ENCODE peak calls at places on chromosomes 4 and X, in four cellular contexts. One of them, this sample, is unnamed.

GRCh38 chrX:48927125-48927524 is 8.3 kb upstream of the PIM2 start:
- DNase-seq in AG04450: no peak
- DNase-seq in H7: peak; percentile 84
- DNase-seq in stomach: no peak
- DNase-seq in this sample: no peak

GRCh38 chrX:54066841-54067240 is 22.6 kb upstream of the PHF8 start:
- DNase-seq in AG04450: no peak
- DNase-seq in H7: no peak
- DNase-seq in stomach: no peak
- DNase-seq in this sample: no peak

GRCh38 chrX:9538544-9539045 is 73.7 kb downstream of the TBL1X start:
- DNase-seq in AG04450: no peak
- DNase-seq in H7: no peak
- DNase-seq in stomach: no peak
- DNase-seq in this sample: no peak

GRCh38 chr4:172978848-172979247 is 189.8 kb upstream of the GALNT7 start:
- DNase-seq in AG04450: no peak
- DNase-seq in H7: no peak
- DNase-seq in stomach: no peak
- DNase-seq in this sample: no peak

GRCh38 chr4:153521995-153522799 is 56.0 kb downstream of the TMEM131L start:
- DNase-seq in AG04450: no peak
- DNase-seq in H7: peak; percentile 54
- DNase-seq in stomach: no peak
- DNase-seq in this sample: no peak

GRCh38 chr4:7829687-7830580 is 109.7 kb downstream of the AFAP1 start:
- DNase-seq in AG04450: no peak
- DNase-seq in H7: no peak
- DNase-seq in stomach: no peak
- DNase-seq in this sample: no peak

GRCh38 chr4:56613101-56613862 is 67.8 kb downstream of the HOPX start:
- DNase-seq in AG04450: peak; percentile 63
- DNase-seq in H7: no peak
- DNase-seq in stomach: no peak
- DNase-seq in this sample: no peak

GRCh38 chr4:26458104-26458503 is 32.2 kb downstream of the CCKAR start:
- DNase-seq in AG04450: peak; percentile 87
- DNase-seq in H7: no peak
- DNase-seq in stomach: no peak
- DNase-seq in this sample: no peak

GRCh38 chr4:86358176-86358701 is 1.6 kb downstream of the MAPK10 start:
- DNase-seq in AG04450: no peak
- DNase-seq in H7: no peak
- DNase-seq in stomach: no peak
- DNase-seq in this sample: no peak

GRCh38 chr4:42610941-42611340 is 46.0 kb downstream of the ATP8A1 start:
- DNase-seq in AG04450: no peak
- DNase-seq in H7: no peak
- DNase-seq in stomach: no peak
- DNase-seq in this sample: no peak

GRCh38 chr4:174490356-174490969 is 31.8 kb downstream of the HPGD start:
- DNase-seq in AG04450: no peak
- DNase-seq in H7: no peak
- DNase-seq in stomach: no peak
- DNase-seq in this sample: no peak

GRCh38 chr4:82715731-82716617 is 82.6 kb downstream of the SCD5 start:
- DNase-seq in AG04450: no peak
- DNase-seq in H7: no peak
- DNase-seq in stomach: no peak
- DNase-seq in this sample: no peak

GRCh38 chrX:135275973-135276372 is 24.1 kb downstream of the ETDA start:
- DNase-seq in AG04450: no peak
- DNase-seq in H7: no peak
- DNase-seq in stomach: no peak
- DNase-seq in this sample: no peak

GRCh38 chr4:147839200-147839599 is 107.3 kb downstream of the ARHGAP10 start:
- DNase-seq in AG04450: no peak
- DNase-seq in H7: no peak
- DNase-seq in stomach: no peak
- DNase-seq in this sample: no peak

GRCh38 chrX:16212436-16212835 is 45.2 kb downstream of the MAGEB17 start:
- DNase-seq in AG04450: no peak
- DNase-seq in H7: peak; percentile 19
- DNase-seq in stomach: no peak
- DNase-seq in this sample: no peak

GRCh38 chr4:566035-566434 is 10.1 kb downstream of the TMEM271 start:
- DNase-seq in AG04450: no peak
- DNase-seq in H7: no peak
- DNase-seq in stomach: no peak
- DNase-seq in this sample: no peak

GRCh38 chr4:180587379-180587778 is 1655.8 kb upstream of the TENM3 start:
- DNase-seq in AG04450: no peak
- DNase-seq in H7: peak; percentile 50
- DNase-seq in stomach: no peak
- DNase-seq in this sample: no peak

GRCh38 chrX:2272337-2272736 is 228.4 kb downstream of the DHRSX start:
- DNase-seq in AG04450: no peak
- DNase-seq in H7: peak; percentile 60
- DNase-seq in stomach: no peak
- DNase-seq in this sample: no peak

GRCh38 chrX:13903405-13903804 is 86.5 kb upstream of the GPM6B start:
- DNase-seq in AG04450: peak; percentile 50
- DNase-seq in H7: no peak
- DNase-seq in stomach: no peak
- DNase-seq in this sample: no peak

GRCh38 chr4:158186815-158187214 is 14.0 kb upstream of the GASK1B start:
- DNase-seq in AG04450: no peak
- DNase-seq in H7: no peak
- DNase-seq in stomach: no peak
- DNase-seq in this sample: no peak

GRCh38 chrX:48919360-48919821 is 567 bp upstream of the PIM2 start:
- DNase-seq in AG04450: no peak
- DNase-seq in H7: peak; percentile 77
- DNase-seq in stomach: no peak
- DNase-seq in this sample: no peak

GRCh38 chrX:13081385-13082285 is 37.2 kb upstream of the FAM9C start:
- DNase-seq in AG04450: no peak
- DNase-seq in H7: no peak
- DNase-seq in stomach: no peak
- DNase-seq in this sample: no peak

GRCh38 chr4:15855804-15856475 is 77.8 kb downstream of the CD38 start:
- DNase-seq in AG04450: no peak
- DNase-seq in H7: no peak
- DNase-seq in stomach: no peak
- DNase-seq in this sample: no peak

GRCh38 chrX:112368371-112368770 is 285.8 kb upstream of the TRPC5 start:
- DNase-seq in AG04450: no peak
- DNase-seq in H7: peak; percentile 26
- DNase-seq in stomach: no peak
- DNase-seq in this sample: no peak

GRCh38 chr4:173013232-173013932 is 155.2 kb upstream of the GALNT7 start:
- DNase-seq in AG04450: no peak
- DNase-seq in H7: peak; percentile 49
- DNase-seq in stomach: peak; percentile 49
- DNase-seq in this sample: no peak

GRCh38 chr4:123904882-123905281 is 508.3 kb downstream of the SPRY1 start:
- DNase-seq in AG04450: no peak
- DNase-seq in H7: no peak
- DNase-seq in stomach: no peak
- DNase-seq in this sample: no peak

GRCh38 chr4:99652596-99653436 is 4.8 kb downstream of the C4orf54 start:
- DNase-seq in AG04450: no peak
- DNase-seq in H7: peak; percentile 24
- DNase-seq in stomach: no peak
- DNase-seq in this sample: no peak

GRCh38 chr4:87375719-87376291 is 15.2 kb downstream of the HSD17B11 start:
- DNase-seq in AG04450: peak; percentile 76
- DNase-seq in H7: peak; percentile 27
- DNase-seq in stomach: peak; percentile 55
- DNase-seq in this sample: no peak

GRCh38 chrX:45623266-45623665 is 422.6 kb upstream of the DIPK2B start:
- DNase-seq in AG04450: peak; percentile 76
- DNase-seq in H7: no peak
- DNase-seq in stomach: no peak
- DNase-seq in this sample: no peak

GRCh38 chr4:188822698-188823097 is 683.5 kb downstream of the TRIML1 start:
- DNase-seq in AG04450: no peak
- DNase-seq in H7: peak; percentile 41
- DNase-seq in stomach: no peak
- DNase-seq in this sample: no peak

GRCh38 chr4:164304240-164304639 is 449.7 kb upstream of the SMIM31 start:
- DNase-seq in AG04450: no peak
- DNase-seq in H7: no peak
- DNase-seq in stomach: no peak
- DNase-seq in this sample: no peak

GRCh38 chrX:1596676-1597344 is 5.4 kb downstream of the AKAP17A start:
- DNase-seq in AG04450: no peak
- DNase-seq in H7: peak; percentile 8
- DNase-seq in stomach: peak; percentile 11
- DNase-seq in this sample: no peak

GRCh38 chr4:168550071-168550766 is 53.4 kb downstream of the PALLD start:
- DNase-seq in AG04450: no peak
- DNase-seq in H7: no peak
- DNase-seq in stomach: no peak
- DNase-seq in this sample: no peak

GRCh38 chr4:87060957-87061356 is 126.1 kb downstream of the AFF1 start:
- DNase-seq in AG04450: peak; percentile 44
- DNase-seq in H7: no peak
- DNase-seq in stomach: no peak
- DNase-seq in this sample: no peak

GRCh38 chr4:105306820-105307219 is 160.1 kb downstream of the TET2 start:
- DNase-seq in AG04450: no peak
- DNase-seq in H7: no peak
- DNase-seq in stomach: no peak
- DNase-seq in this sample: no peak

GRCh38 chrX:53223955-53224859 is 800 bp downstream of the KDM5C start:
- DNase-seq in AG04450: peak; percentile 10
- DNase-seq in H7: peak; percentile 74
- DNase-seq in stomach: no peak
- DNase-seq in this sample: no peak